ENCODE peak calls at places on chromosomes 16 and 17, in five cellular contexts. One of them, this sample, is unnamed.

GRCh38 chr16:87027056-87027616 is 290.1 kb downstream of the C16orf95 start:
- DNase-seq in neural progenitor cell: no peak
- DNase-seq in OCI-LY7: no peak
- DNase-seq in left ventricle myocardium inferior: no peak
- DNase-seq in dorsolateral prefrontal cortex: no peak
- DNase-seq in this sample: no peak

GRCh38 chr17:63452979-63453551 is 7.0 kb upstream of the CYB561 start:
- DNase-seq in dorsolateral prefrontal cortex: no peak
- DNase-seq in left ventricle myocardium inferior: no peak
- DNase-seq in OCI-LY7: no peak
- DNase-seq in neural progenitor cell: no peak
- DNase-seq in this sample: no peak

GRCh38 chr17:708132-708531 is 6.5 kb downstream of the VPS53 start:
- DNase-seq in left ventricle myocardium inferior: no peak
- DNase-seq in OCI-LY7: no peak
- DNase-seq in dorsolateral prefrontal cortex: no peak
- DNase-seq in neural progenitor cell: no peak
- DNase-seq in this sample: no peak

GRCh38 chr17:31830971-31831755 is 27.9 kb downstream of the COPRS start:
- DNase-seq in OCI-LY7: no peak
- DNase-seq in left ventricle myocardium inferior: no peak
- DNase-seq in neural progenitor cell: no peak
- DNase-seq in dorsolateral prefrontal cortex: no peak
- DNase-seq in this sample: no peak

GRCh38 chr17:21288581-21289017 is 4.1 kb downstream of the MAP2K3 start:
- DNase-seq in OCI-LY7: peak
- DNase-seq in dorsolateral prefrontal cortex: no peak
- DNase-seq in neural progenitor cell: no peak
- DNase-seq in left ventricle myocardium inferior: no peak
- DNase-seq in this sample: no peak

GRCh38 chr17:83124871-83125514 is 45.6 kb downstream of the METRNL start:
- DNase-seq in dorsolateral prefrontal cortex: no peak
- DNase-seq in left ventricle myocardium inferior: no peak
- DNase-seq in neural progenitor cell: no peak
- DNase-seq in OCI-LY7: no peak
- DNase-seq in this sample: no peak

GRCh38 chr17:64051153-64051552 is 30.7 kb upstream of the ICAM2 start:
- DNase-seq in left ventricle myocardium inferior: no peak
- DNase-seq in OCI-LY7: no peak
- DNase-seq in dorsolateral prefrontal cortex: no peak
- DNase-seq in neural progenitor cell: no peak
- DNase-seq in this sample: no peak

GRCh38 chr17:40328386-40328766 is 19.4 kb downstream of the RARA start:
- DNase-seq in neural progenitor cell: no peak
- DNase-seq in left ventricle myocardium inferior: no peak
- DNase-seq in OCI-LY7: no peak
- DNase-seq in dorsolateral prefrontal cortex: no peak
- DNase-seq in this sample: no peak

GRCh38 chr16:28067604-28068382 is 4.3 kb upstream of the GSG1L start:
- DNase-seq in left ventricle myocardium inferior: no peak
- DNase-seq in OCI-LY7: no peak
- DNase-seq in dorsolateral prefrontal cortex: no peak
- DNase-seq in neural progenitor cell: no peak
- DNase-seq in this sample: no peak

GRCh38 chr16:82391690-82392089 is 221.7 kb upstream of the MPHOSPH6 start:
- DNase-seq in dorsolateral prefrontal cortex: no peak
- DNase-seq in OCI-LY7: no peak
- DNase-seq in neural progenitor cell: no peak
- DNase-seq in left ventricle myocardium inferior: no peak
- DNase-seq in this sample: no peak

GRCh38 chr16:81469183-81469677 is 24.6 kb downstream of the CMIP start:
- DNase-seq in dorsolateral prefrontal cortex: no peak
- DNase-seq in left ventricle myocardium inferior: no peak
- DNase-seq in neural progenitor cell: no peak
- DNase-seq in OCI-LY7: no peak
- DNase-seq in this sample: no peak

GRCh38 chr17:67637901-67638641 is 79.7 kb upstream of the NOL11 start:
- DNase-seq in dorsolateral prefrontal cortex: no peak
- DNase-seq in OCI-LY7: no peak
- DNase-seq in left ventricle myocardium inferior: no peak
- DNase-seq in neural progenitor cell: no peak
- DNase-seq in this sample: peak

GRCh38 chr17:42101513-42102292 is 3.4 kb upstream of the ZNF385C start:
- DNase-seq in neural progenitor cell: peak
- DNase-seq in left ventricle myocardium inferior: peak
- DNase-seq in OCI-LY7: peak
- DNase-seq in dorsolateral prefrontal cortex: peak
- DNase-seq in this sample: no peak

GRCh38 chr17:78637146-78637545 is 60.0 kb upstream of the DNAH17 start:
- DNase-seq in dorsolateral prefrontal cortex: no peak
- DNase-seq in neural progenitor cell: no peak
- DNase-seq in left ventricle myocardium inferior: no peak
- DNase-seq in OCI-LY7: no peak
- DNase-seq in this sample: no peak

GRCh38 chr17:28626818-28627217 is 12.8 kb upstream of the RSKR start:
- DNase-seq in neural progenitor cell: no peak
- DNase-seq in dorsolateral prefrontal cortex: no peak
- DNase-seq in left ventricle myocardium inferior: no peak
- DNase-seq in OCI-LY7: no peak
- DNase-seq in this sample: no peak

GRCh38 chr16:80733366-80733901 is 71.0 kb downstream of the CDYL2 start:
- DNase-seq in neural progenitor cell: no peak
- DNase-seq in OCI-LY7: no peak
- DNase-seq in left ventricle myocardium inferior: no peak
- DNase-seq in dorsolateral prefrontal cortex: no peak
- DNase-seq in this sample: no peak

GRCh38 chr17:72240333-72240732 is 119.5 kb downstream of the SOX9 start:
- DNase-seq in OCI-LY7: no peak
- DNase-seq in dorsolateral prefrontal cortex: no peak
- DNase-seq in neural progenitor cell: no peak
- DNase-seq in left ventricle myocardium inferior: no peak
- DNase-seq in this sample: no peak

GRCh38 chr16:84138824-84139627 is 6.0 kb downstream of the HSDL1 start:
- DNase-seq in dorsolateral prefrontal cortex: no peak
- DNase-seq in OCI-LY7: no peak
- DNase-seq in left ventricle myocardium inferior: no peak
- DNase-seq in neural progenitor cell: peak
- DNase-seq in this sample: no peak

GRCh38 chr17:48153711-48154642 is 46.4 kb downstream of the SNX11 start:
- DNase-seq in dorsolateral prefrontal cortex: no peak
- DNase-seq in neural progenitor cell: peak
- DNase-seq in left ventricle myocardium inferior: no peak
- DNase-seq in OCI-LY7: peak
- DNase-seq in this sample: peak

GRCh38 chr17:17053446-17054379 is 11.5 kb downstream of the MPRIP start:
- DNase-seq in left ventricle myocardium inferior: no peak
- DNase-seq in neural progenitor cell: no peak
- DNase-seq in OCI-LY7: no peak
- DNase-seq in dorsolateral prefrontal cortex: no peak
- DNase-seq in this sample: no peak

GRCh38 chr17:9898812-9899211 is 6.3 kb downstream of the RCVRN start:
- DNase-seq in left ventricle myocardium inferior: no peak
- DNase-seq in dorsolateral prefrontal cortex: no peak
- DNase-seq in neural progenitor cell: no peak
- DNase-seq in OCI-LY7: no peak
- DNase-seq in this sample: no peak

GRCh38 chr16:10979717-10980601 is 35.6 kb downstream of the CLEC16A start:
- DNase-seq in dorsolateral prefrontal cortex: peak
- DNase-seq in neural progenitor cell: no peak
- DNase-seq in left ventricle myocardium inferior: no peak
- DNase-seq in OCI-LY7: no peak
- DNase-seq in this sample: peak

GRCh38 chr17:8326591-8327583 is 12.8 kb upstream of the ODF4 start:
- DNase-seq in left ventricle myocardium inferior: peak
- DNase-seq in OCI-LY7: no peak
- DNase-seq in neural progenitor cell: peak
- DNase-seq in dorsolateral prefrontal cortex: no peak
- DNase-seq in this sample: no peak

GRCh38 chr17:50163846-50164696 is 1.7 kb upstream of the SGCA start:
- DNase-seq in neural progenitor cell: no peak
- DNase-seq in left ventricle myocardium inferior: peak
- DNase-seq in dorsolateral prefrontal cortex: no peak
- DNase-seq in OCI-LY7: no peak
- DNase-seq in this sample: no peak

DNA sequence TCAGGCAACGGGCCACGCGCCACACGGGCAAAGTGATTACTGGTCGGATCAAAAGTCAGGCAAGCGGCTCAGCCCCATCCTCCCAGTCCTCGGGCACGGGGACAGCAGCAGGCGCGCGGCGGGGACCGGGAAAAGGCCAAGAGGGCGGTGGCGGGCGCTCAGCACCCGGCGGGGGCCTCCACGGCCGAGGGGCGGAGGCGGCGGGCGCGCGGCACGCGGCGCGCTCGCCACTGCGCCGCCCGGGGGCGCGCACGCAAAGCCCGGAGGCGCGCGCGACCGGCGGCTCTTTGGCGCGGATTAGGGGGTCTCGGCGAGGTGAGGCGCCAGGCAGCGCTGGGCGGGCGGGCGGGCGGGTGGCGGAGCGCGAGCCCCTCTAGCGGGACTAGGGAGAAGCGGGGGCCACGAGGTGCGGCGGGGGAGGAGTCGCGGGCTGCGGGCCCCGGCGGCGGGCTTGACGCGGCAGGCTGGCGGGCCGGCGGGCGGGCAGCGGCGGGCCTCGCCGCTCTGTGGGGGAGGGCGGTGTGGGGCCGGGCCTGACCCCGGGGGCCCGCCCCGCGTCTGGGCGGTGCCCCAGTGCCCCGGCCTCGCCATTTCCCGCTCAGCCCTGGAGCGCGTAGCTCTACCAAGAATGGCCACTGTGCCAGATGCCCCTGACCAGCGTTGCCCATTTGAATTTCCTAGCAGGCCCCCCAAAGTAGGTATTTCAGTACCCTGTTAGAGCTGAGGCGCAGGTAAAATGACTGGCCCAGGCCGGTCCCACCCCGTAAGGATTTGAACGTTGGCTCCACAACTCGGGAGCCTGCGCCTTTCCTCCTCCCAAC is at the start of the genes ACACA and TADA2A:
- DNase-seq in dorsolateral prefrontal cortex: peak
- DNase-seq in OCI-LY7: peak
- DNase-seq in left ventricle myocardium inferior: peak
- DNase-seq in neural progenitor cell: peak
- DNase-seq in this sample: peak
- TF ChIP-seq CTCF in dorsolateral prefrontal cortex: no peak
- TF ChIP-seq CTCF in OCI-LY7: peak
- TF ChIP-seq CTCF in left ventricle myocardium inferior: peak
- TF ChIP-seq CTCF in neural progenitor cell: no peak
- TF ChIP-seq CTCF in this sample: no peak

DNA sequence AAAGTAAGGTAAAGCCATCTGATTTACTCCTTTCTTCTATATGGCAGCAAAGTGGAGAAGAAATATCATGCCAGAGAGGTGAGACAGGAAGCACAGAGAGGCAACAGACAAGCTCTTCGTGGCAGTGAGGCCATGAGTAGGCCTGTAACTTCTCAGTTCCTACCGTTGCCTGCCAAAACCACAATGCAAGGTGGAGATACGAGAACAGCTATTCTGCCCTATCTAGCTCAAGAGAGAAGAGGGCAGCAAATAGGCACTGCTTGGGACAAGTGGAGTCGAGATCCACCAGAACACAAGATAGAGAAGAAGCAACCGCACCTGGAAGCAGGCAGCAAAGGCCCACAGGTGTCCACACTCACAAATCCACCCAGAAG is 24.8 kb downstream of the RANBP10 start:
- DNase-seq in dorsolateral prefrontal cortex: no peak
- DNase-seq in OCI-LY7: no peak
- DNase-seq in left ventricle myocardium inferior: no peak
- DNase-seq in neural progenitor cell: no peak
- DNase-seq in this sample: no peak
- H3K27ac ChIP-seq in dorsolateral prefrontal cortex: no peak
- H3K27ac ChIP-seq in OCI-LY7: no peak
- H3K27ac ChIP-seq in left ventricle myocardium inferior: no peak
- H3K27ac ChIP-seq in neural progenitor cell: no peak
- H3K27ac ChIP-seq in this sample: no peak

DNA sequence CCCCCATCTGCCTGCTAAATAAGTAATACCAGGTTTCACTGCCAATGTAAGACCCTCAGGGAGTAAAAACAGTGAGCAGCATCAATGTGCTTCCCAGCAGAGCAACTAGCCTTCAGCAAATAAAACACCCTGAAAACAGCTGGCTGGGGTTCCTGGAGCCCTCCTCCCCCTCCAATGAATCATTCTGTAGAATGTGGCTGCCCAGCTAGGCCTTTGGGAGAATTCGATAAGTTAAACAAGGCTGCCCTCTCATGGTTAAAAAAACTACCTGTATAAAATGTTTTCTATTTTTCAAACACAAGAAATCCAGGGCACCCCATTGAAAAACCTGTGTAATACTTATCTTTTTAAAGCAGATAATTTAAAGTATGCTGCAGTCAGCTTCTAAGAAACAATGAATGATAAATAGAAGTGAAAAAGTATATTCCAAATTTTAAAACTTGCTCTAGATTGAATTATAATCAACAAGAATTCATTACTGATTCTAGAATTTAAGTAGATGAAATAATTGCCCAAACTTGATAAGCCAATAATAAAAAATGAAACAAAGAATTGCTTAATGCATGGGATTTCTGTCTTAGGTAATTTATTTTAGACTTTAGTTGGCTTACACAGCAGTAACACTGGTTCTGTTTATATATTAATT is 9.4 kb upstream of the TOM1L1 start:
- DNase-seq in dorsolateral prefrontal cortex: no peak
- DNase-seq in left ventricle myocardium inferior: no peak
- DNase-seq in OCI-LY7: peak
- DNase-seq in neural progenitor cell: peak
- DNase-seq in this sample: peak
- TF ChIP-seq CTCF in dorsolateral prefrontal cortex: peak
- TF ChIP-seq CTCF in left ventricle myocardium inferior: peak
- TF ChIP-seq CTCF in OCI-LY7: peak
- TF ChIP-seq CTCF in neural progenitor cell: peak
- TF ChIP-seq CTCF in this sample: peak

GRCh38 chr16:9116141-9116540 is 24.7 kb downstream of the HAPSTR1 start:
- DNase-seq in OCI-LY7: no peak
- DNase-seq in neural progenitor cell: no peak
- DNase-seq in dorsolateral prefrontal cortex: no peak
- DNase-seq in left ventricle myocardium inferior: no peak
- DNase-seq in this sample: no peak
- H3K27ac ChIP-seq in OCI-LY7: no peak
- H3K27ac ChIP-seq in neural progenitor cell: no peak
- H3K27ac ChIP-seq in dorsolateral prefrontal cortex: no peak
- H3K27ac ChIP-seq in left ventricle myocardium inferior: no peak
- H3K27ac ChIP-seq in this sample: no peak

DNA sequence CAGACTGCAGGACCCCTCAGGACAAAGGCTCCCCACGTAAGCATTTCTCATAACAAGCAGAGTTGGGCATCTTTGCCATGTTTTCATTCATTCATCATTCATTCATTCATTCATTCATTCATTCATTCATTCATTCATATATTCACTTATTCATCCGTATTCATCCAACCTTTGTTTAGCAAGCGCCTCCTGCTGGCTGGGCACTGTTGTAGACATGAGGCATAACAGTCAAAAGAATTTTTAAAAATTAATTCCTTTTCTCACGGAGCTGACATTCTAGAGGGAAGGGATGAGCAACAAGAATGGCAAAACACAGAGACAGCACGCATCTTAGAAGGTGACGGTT is 351.7 kb upstream of the TNRC6C start:
- DNase-seq in left ventricle myocardium inferior: no peak
- DNase-seq in dorsolateral prefrontal cortex: no peak
- DNase-seq in neural progenitor cell: no peak
- DNase-seq in OCI-LY7: no peak
- DNase-seq in this sample: no peak
- TF ChIP-seq CTCF in left ventricle myocardium inferior: peak
- TF ChIP-seq CTCF in dorsolateral prefrontal cortex: no peak
- TF ChIP-seq CTCF in neural progenitor cell: no peak
- TF ChIP-seq CTCF in OCI-LY7: peak
- TF ChIP-seq CTCF in this sample: no peak